ENCODE peak calls at places on chromosomes 4 and X, in four cellular contexts. One of them, this sample, is unnamed.

GRCh38 chrX:46599051-46599560 is 25.5 kb downstream of the CHST7 start:
- DNase-seq in HFF-Myc: no peak
- DNase-seq in lower lobe of right lung: no peak
- DNase-seq in glutamatergic neuron: no peak
- DNase-seq in this sample: no peak

GRCh38 chrX:71298119-71298518 is 3.4 kb upstream of the ITGB1BP2 start:
- DNase-seq in glutamatergic neuron: no peak
- DNase-seq in lower lobe of right lung: no peak
- DNase-seq in HFF-Myc: no peak
- DNase-seq in this sample: no peak

GRCh38 chr4:177256950-177257349 is 52.7 kb upstream of the NEIL3 start:
- DNase-seq in HFF-Myc: no peak
- DNase-seq in glutamatergic neuron: no peak
- DNase-seq in lower lobe of right lung: no peak
- DNase-seq in this sample: no peak

GRCh38 chr4:153205028-153205648 is 895 bp downstream of the TRIM2 start:
- DNase-seq in HFF-Myc: no peak
- DNase-seq in lower lobe of right lung: no peak
- DNase-seq in glutamatergic neuron: no peak
- DNase-seq in this sample: peak

GRCh38 chrX:153885968-153886903 is at the start of gene L1CAM:
- DNase-seq in glutamatergic neuron: peak
- DNase-seq in HFF-Myc: no peak
- DNase-seq in lower lobe of right lung: no peak
- DNase-seq in this sample: peak

GRCh38 chr4:157838366-157838765 is 334.5 kb downstream of the GASK1B start:
- DNase-seq in HFF-Myc: no peak
- DNase-seq in lower lobe of right lung: no peak
- DNase-seq in glutamatergic neuron: no peak
- DNase-seq in this sample: no peak

GRCh38 chr4:26321326-26322276 is 787 bp downstream of the RBPJ start:
- DNase-seq in glutamatergic neuron: peak
- DNase-seq in lower lobe of right lung: peak
- DNase-seq in HFF-Myc: no peak
- DNase-seq in this sample: peak

GRCh38 chr4:33746979-33747378 is 2497.3 kb downstream of the ARAP2 start:
- DNase-seq in glutamatergic neuron: no peak
- DNase-seq in HFF-Myc: peak
- DNase-seq in lower lobe of right lung: no peak
- DNase-seq in this sample: no peak

GRCh38 chr4:152935138-152935537 is 985 bp upstream of the FHDC1 start:
- DNase-seq in glutamatergic neuron: no peak
- DNase-seq in lower lobe of right lung: peak
- DNase-seq in HFF-Myc: no peak
- DNase-seq in this sample: peak

GRCh38 chrX:25300994-25301393 is 285.2 kb upstream of the ARX start:
- DNase-seq in lower lobe of right lung: no peak
- DNase-seq in glutamatergic neuron: no peak
- DNase-seq in HFF-Myc: no peak
- DNase-seq in this sample: no peak

GRCh38 chrX:1488141-1488540 is 35.4 kb upstream of the ASMTL start:
- DNase-seq in HFF-Myc: no peak
- DNase-seq in glutamatergic neuron: no peak
- DNase-seq in lower lobe of right lung: no peak
- DNase-seq in this sample: no peak

GRCh38 chrX:85052636-85053343 is 49.1 kb downstream of the APOOL start:
- DNase-seq in HFF-Myc: peak
- DNase-seq in lower lobe of right lung: no peak
- DNase-seq in glutamatergic neuron: no peak
- DNase-seq in this sample: no peak

GRCh38 chrX:47191331-47191730 is 2.3 kb upstream of the UBA1 start:
- DNase-seq in glutamatergic neuron: no peak
- DNase-seq in lower lobe of right lung: no peak
- DNase-seq in HFF-Myc: no peak
- DNase-seq in this sample: peak

GRCh38 chr4:1155314-1155713 is 17.1 kb downstream of the SPON2 start:
- DNase-seq in lower lobe of right lung: no peak
- DNase-seq in HFF-Myc: no peak
- DNase-seq in glutamatergic neuron: no peak
- DNase-seq in this sample: no peak

GRCh38 chr4:123806057-123806456 is 409.5 kb downstream of the SPRY1 start:
- DNase-seq in HFF-Myc: no peak
- DNase-seq in lower lobe of right lung: no peak
- DNase-seq in glutamatergic neuron: no peak
- DNase-seq in this sample: no peak

GRCh38 chr4:112374850-112375249 is 77.7 kb downstream of the ALPK1 start:
- DNase-seq in glutamatergic neuron: no peak
- DNase-seq in lower lobe of right lung: no peak
- DNase-seq in HFF-Myc: no peak
- DNase-seq in this sample: no peak

GRCh38 chr4:76376534-76376933 is 44.4 kb downstream of the CCDC158 start:
- DNase-seq in glutamatergic neuron: no peak
- DNase-seq in lower lobe of right lung: no peak
- DNase-seq in HFF-Myc: no peak
- DNase-seq in this sample: no peak

GRCh38 chrX:153640736-153641574 is 6.0 kb upstream of the DUSP9 start:
- DNase-seq in lower lobe of right lung: no peak
- DNase-seq in glutamatergic neuron: no peak
- DNase-seq in HFF-Myc: no peak
- DNase-seq in this sample: no peak

GRCh38 chr4:183798249-183798920 is 106.7 kb upstream of the STOX2 start:
- DNase-seq in lower lobe of right lung: peak
- DNase-seq in HFF-Myc: no peak
- DNase-seq in glutamatergic neuron: peak
- DNase-seq in this sample: peak

GRCh38 chr4:183783933-183784622 is 121.0 kb upstream of the STOX2 start:
- DNase-seq in HFF-Myc: no peak
- DNase-seq in glutamatergic neuron: no peak
- DNase-seq in lower lobe of right lung: no peak
- DNase-seq in this sample: no peak

GRCh38 chr4:62706423-62706822 is 1506.3 kb downstream of the ADGRL3 start:
- DNase-seq in glutamatergic neuron: no peak
- DNase-seq in lower lobe of right lung: no peak
- DNase-seq in HFF-Myc: no peak
- DNase-seq in this sample: no peak

GRCh38 chr4:98092833-98093439 is 50.3 kb downstream of the STPG2 start:
- DNase-seq in lower lobe of right lung: no peak
- DNase-seq in HFF-Myc: peak
- DNase-seq in glutamatergic neuron: no peak
- DNase-seq in this sample: no peak

GRCh38 chr4:898869-899555 is 33.1 kb downstream of the GAK start:
- DNase-seq in glutamatergic neuron: no peak
- DNase-seq in lower lobe of right lung: no peak
- DNase-seq in HFF-Myc: no peak
- DNase-seq in this sample: no peak

GRCh38 chr4:127643791-127644190 is 11.0 kb downstream of the INTU start:
- DNase-seq in lower lobe of right lung: no peak
- DNase-seq in glutamatergic neuron: no peak
- DNase-seq in HFF-Myc: no peak
- DNase-seq in this sample: no peak

GRCh38 chr4:39978904-39979303 is 1.2 kb upstream of the PDS5A start:
- DNase-seq in lower lobe of right lung: no peak
- DNase-seq in glutamatergic neuron: no peak
- DNase-seq in HFF-Myc: no peak
- DNase-seq in this sample: no peak

GRCh38 chr4:661856-662761 is 12.0 kb downstream of the ATP5ME start:
- DNase-seq in lower lobe of right lung: peak
- DNase-seq in HFF-Myc: no peak
- DNase-seq in glutamatergic neuron: peak
- DNase-seq in this sample: no peak

GRCh38 chr4:126051709-126052424 is 737.1 kb downstream of the FAT4 start:
- DNase-seq in HFF-Myc: peak
- DNase-seq in glutamatergic neuron: no peak
- DNase-seq in lower lobe of right lung: no peak
- DNase-seq in this sample: no peak

GRCh38 chr4:73631565-73632226 is 11.5 kb upstream of the RASSF6 start:
- DNase-seq in lower lobe of right lung: no peak
- DNase-seq in glutamatergic neuron: no peak
- DNase-seq in HFF-Myc: no peak
- DNase-seq in this sample: no peak

GRCh38 chrX:13690836-13691235 is 1.9 kb downstream of the RAB9A start:
- DNase-seq in lower lobe of right lung: no peak
- DNase-seq in glutamatergic neuron: no peak
- DNase-seq in HFF-Myc: no peak
- DNase-seq in this sample: no peak

GRCh38 chr4:165207016-165207430 is 338 bp upstream of the KLHL2 start:
- DNase-seq in HFF-Myc: no peak
- DNase-seq in lower lobe of right lung: no peak
- DNase-seq in glutamatergic neuron: no peak
- DNase-seq in this sample: peak

GRCh38 chrX:65690057-65690855 is 22.8 kb downstream of the MSN start:
- DNase-seq in glutamatergic neuron: no peak
- DNase-seq in HFF-Myc: no peak
- DNase-seq in lower lobe of right lung: no peak
- DNase-seq in this sample: no peak

GRCh38 chr4:41148292-41148691 is 66.0 kb downstream of the APBB2 start:
- DNase-seq in glutamatergic neuron: no peak
- DNase-seq in lower lobe of right lung: no peak
- DNase-seq in HFF-Myc: no peak
- DNase-seq in this sample: no peak

GRCh38 chr4:74258949-74259348 is 49.3 kb upstream of the EPGN start:
- DNase-seq in HFF-Myc: no peak
- DNase-seq in lower lobe of right lung: no peak
- DNase-seq in glutamatergic neuron: no peak
- DNase-seq in this sample: no peak

GRCh38 chr4:98536631-98537030 is 121.8 kb downstream of the TSPAN5 start:
- DNase-seq in glutamatergic neuron: peak
- DNase-seq in HFF-Myc: no peak
- DNase-seq in lower lobe of right lung: no peak
- DNase-seq in this sample: no peak

GRCh38 chr4:155207534-155208257 is 740 bp upstream of the NPY2R start:
- DNase-seq in glutamatergic neuron: peak
- DNase-seq in lower lobe of right lung: no peak
- DNase-seq in HFF-Myc: no peak
- DNase-seq in this sample: peak

DNA sequence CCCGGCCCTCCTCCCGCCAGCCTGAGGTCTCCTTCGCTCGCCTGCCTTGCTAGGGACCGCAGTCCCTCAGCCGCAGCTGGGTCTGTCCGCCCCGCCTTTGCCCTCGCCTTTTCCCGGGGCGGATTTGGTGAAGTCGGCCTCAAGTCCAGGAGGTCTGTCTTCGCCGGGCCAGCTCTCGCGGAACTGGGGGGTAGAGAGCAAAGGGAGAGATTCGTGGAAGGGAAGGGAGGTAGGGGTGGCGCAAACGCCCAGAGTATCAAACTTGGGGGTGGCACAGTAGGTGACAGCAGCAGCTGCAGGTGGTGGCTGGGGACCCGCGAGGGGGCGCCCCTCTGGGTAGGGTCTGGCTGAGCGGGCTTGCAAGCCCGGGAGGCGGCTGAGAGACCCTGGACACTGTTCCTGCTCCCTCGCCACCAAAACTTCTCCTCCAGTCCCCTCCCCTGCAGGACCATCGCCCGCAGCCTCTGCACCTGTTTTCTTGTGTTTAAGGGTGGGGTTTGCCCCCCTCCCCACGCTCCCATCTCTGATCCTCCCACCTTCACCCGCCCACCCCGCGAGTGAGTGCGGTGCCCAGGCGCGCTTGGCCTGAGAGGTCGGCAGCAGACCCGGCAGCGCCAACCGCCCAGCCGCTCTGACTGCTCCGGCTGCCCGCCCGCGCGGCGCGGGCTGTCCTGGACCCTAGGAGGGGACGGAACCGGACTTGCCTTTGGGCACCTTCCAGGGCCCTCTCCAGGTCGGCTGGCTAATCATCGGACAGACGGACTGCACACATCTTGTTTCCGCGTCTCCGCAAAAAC is at the start of gene NPY2R:
- DNase-seq in glutamatergic neuron: peak
- DNase-seq in HFF-Myc: no peak
- DNase-seq in lower lobe of right lung: peak
- DNase-seq in this sample: peak
- TF ChIP-seq CTCF in glutamatergic neuron: no peak
- TF ChIP-seq CTCF in HFF-Myc: no peak
- TF ChIP-seq CTCF in lower lobe of right lung: no peak
- TF ChIP-seq CTCF in this sample: peak

DNA sequence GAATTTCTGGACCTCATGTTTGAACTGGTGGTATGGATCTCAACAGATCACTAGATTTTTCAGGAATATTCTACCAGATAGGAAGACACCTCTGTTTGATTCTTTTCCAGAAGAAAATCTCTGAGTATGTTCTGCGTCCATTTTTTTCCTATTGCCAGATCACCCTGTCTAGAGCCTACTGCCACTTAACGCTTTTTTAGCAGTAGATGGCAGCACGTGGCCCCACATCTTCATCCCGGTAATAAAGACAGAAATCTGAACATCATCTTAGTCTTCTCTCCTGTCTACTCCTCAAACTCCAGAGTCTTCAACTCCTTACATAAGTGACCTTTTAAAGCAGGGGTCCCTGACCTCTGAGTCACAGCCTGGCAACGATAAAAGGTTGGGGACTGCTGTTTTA is 184.7 kb downstream of the TMA16 start:
- DNase-seq in lower lobe of right lung: no peak
- DNase-seq in HFF-Myc: no peak
- DNase-seq in glutamatergic neuron: no peak
- DNase-seq in this sample: no peak
- TF ChIP-seq CTCF in lower lobe of right lung: no peak
- TF ChIP-seq CTCF in HFF-Myc: no peak
- TF ChIP-seq CTCF in glutamatergic neuron: no peak
- TF ChIP-seq CTCF in this sample: no peak

GRCh38 chr4:84683065-84683464 is 100.1 kb downstream of the CDS1 start:
- DNase-seq in lower lobe of right lung: no peak
- DNase-seq in glutamatergic neuron: no peak
- DNase-seq in HFF-Myc: no peak
- DNase-seq in this sample: no peak

GRCh38 chr4:84683486-84683885 is 100.6 kb downstream of the CDS1 start:
- DNase-seq in lower lobe of right lung: no peak
- DNase-seq in HFF-Myc: no peak
- DNase-seq in glutamatergic neuron: no peak
- DNase-seq in this sample: no peak

GRCh38 chr4:84680956-84681355 is 98.0 kb downstream of the CDS1 start:
- DNase-seq in HFF-Myc: no peak
- DNase-seq in glutamatergic neuron: no peak
- DNase-seq in lower lobe of right lung: no peak
- DNase-seq in this sample: no peak

GRCh38 chr4:84678976-84679744 is 96.2 kb downstream of the CDS1 start:
- DNase-seq in glutamatergic neuron: no peak
- DNase-seq in HFF-Myc: no peak
- DNase-seq in lower lobe of right lung: no peak
- DNase-seq in this sample: no peak

GRCh38 chr4:84681488-84682274 is 98.8 kb downstream of the CDS1 start:
- DNase-seq in lower lobe of right lung: no peak
- DNase-seq in HFF-Myc: peak
- DNase-seq in glutamatergic neuron: no peak
- DNase-seq in this sample: no peak
- TF ChIP-seq CTCF in lower lobe of right lung: no peak
- TF ChIP-seq CTCF in HFF-Myc: no peak
- TF ChIP-seq CTCF in glutamatergic neuron: no peak
- TF ChIP-seq CTCF in this sample: no peak

DNA sequence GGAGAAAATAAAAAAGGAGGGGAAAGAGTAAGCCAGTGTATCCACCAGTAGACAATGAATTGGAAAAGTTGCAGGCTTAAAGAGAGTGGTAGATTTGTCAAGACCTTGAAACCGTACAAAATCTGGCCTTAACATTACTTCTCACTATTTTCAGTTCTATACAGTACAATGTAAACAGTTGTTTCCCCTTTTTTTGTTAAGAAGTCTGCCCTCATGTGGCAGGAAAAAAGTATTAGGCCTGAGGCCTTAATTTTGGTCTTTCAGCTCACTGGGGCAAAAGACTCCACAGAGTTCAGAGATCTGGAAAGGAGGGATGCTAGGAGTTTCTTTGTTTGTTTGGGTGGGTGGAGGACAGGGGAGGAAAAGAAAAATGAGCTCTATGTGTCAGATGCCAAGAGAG is 92.8 kb upstream of the CCDC160 start:
- DNase-seq in HFF-Myc: no peak
- DNase-seq in lower lobe of right lung: no peak
- DNase-seq in glutamatergic neuron: no peak
- DNase-seq in this sample: no peak
- TF ChIP-seq CTCF in HFF-Myc: peak
- TF ChIP-seq CTCF in lower lobe of right lung: peak
- TF ChIP-seq CTCF in glutamatergic neuron: no peak
- TF ChIP-seq CTCF in this sample: peak